ENCODE peak calls at places on chromosomes 1 and 21, in four cellular contexts. S, A, X and D are unnamed samples.

GRCh38 chr21:40717008-40717407 is 129.9 kb downstream of the DSCAM start:
- DNase-seq in S (no peak), A (no peak), X (no peak), D (no peak)

GRCh38 chr1:66402194-66402593 is 131.8 kb upstream of the SGIP1 start:
- DNase-seq in S (no peak), A (no peak), X (no peak), D (peak)

GRCh38 chr1:151823175-151823574 is 8.4 kb downstream of the RORC start:
- DNase-seq in S (no peak), A (no peak), X (no peak), D (no peak)

GRCh38 chr1:19646366-19646765 is 2.3 kb downstream of the NBL1 start:
- DNase-seq in S (no peak), A (no peak), X (no peak), D (no peak)

GRCh38 chr1:6392880-6393399 is 627 bp downstream of the ACOT7 start:
- DNase-seq in S (no peak), A (no peak), X (no peak), D (no peak)

GRCh38 chr1:119712342-119713038 is 756 bp downstream of the PHGDH start:
- DNase-seq in S (no peak), A (peak), X (no peak), D (no peak)

GRCh38 chr1:65371544-65371943 is 48.9 kb upstream of the LEPR start:
- DNase-seq in S (no peak), A (no peak), X (no peak), D (no peak)

GRCh38 chr1:161182214-161182613 is 4.9 kb upstream of the B4GALT3 start:
- DNase-seq in S (no peak), A (no peak), X (peak), D (no peak)

GRCh38 chr1:64917328-64917861 is 49.0 kb downstream of the JAK1 start:
- DNase-seq in S (no peak), A (peak), X (no peak), D (no peak)

GRCh38 chr1:41898191-41898713 is 20.5 kb downstream of the HIVEP3 start:
- DNase-seq in S (peak), A (no peak), X (peak), D (no peak)

GRCh38 chr1:1213153-1213918 is 617 bp downstream of the TNFRSF4 start:
- DNase-seq in S (no peak), A (no peak), X (peak), D (no peak)

GRCh38 chr1:93304716-93305138 is 41.0 kb upstream of the DR1 start:
- DNase-seq in S (peak), A (peak), X (peak), D (peak)

GRCh38 chr1:165187020-165187628 is 169.4 kb downstream of the LMX1A start:
- DNase-seq in S (no peak), A (no peak), X (no peak), D (no peak)

GRCh38 chr1:40383488-40384412 is 10.2 kb downstream of the SMAP2 start:
- DNase-seq in S (no peak), A (no peak), X (no peak), D (no peak)

GRCh38 chr21:37153935-37154350 is 80.9 kb downstream of the TTC3 start:
- DNase-seq in S (no peak), A (no peak), X (no peak), D (no peak)

GRCh38 chr21:45142469-45142868 is 68.1 kb downstream of the ADARB1 start:
- DNase-seq in S (no peak), A (peak), X (no peak), D (no peak)

GRCh38 chr1:223704921-223705878 is 7.1 kb upstream of the CAPN2 start:
- DNase-seq in S (no peak), A (no peak), X (no peak), D (no peak)

GRCh38 chr21:44800971-44801467 is 601 bp downstream of the UBE2G2 start:
- DNase-seq in S (no peak), A (peak), X (no peak), D (no peak)

GRCh38 chr1:24386241-24386640 is 27.3 kb downstream of the STPG1 start:
- DNase-seq in S (no peak), A (no peak), X (no peak), D (no peak)

GRCh38 chr1:172399369-172400072 is 21.0 kb upstream of the C1orf105 start:
- DNase-seq in S (no peak), A (peak), X (no peak), D (peak)

GRCh38 chr1:150162862-150163706 is 13.4 kb downstream of the PLEKHO1 start:
- DNase-seq in S (no peak), A (peak), X (no peak), D (no peak)

GRCh38 chr1:23661887-23662286 is 29.7 kb upstream of the RPL11 start:
- DNase-seq in S (no peak), A (no peak), X (no peak), D (no peak)

GRCh38 chr1:39922139-39922757 is 20.5 kb upstream of the MYCL start:
- DNase-seq in S (no peak), A (no peak), X (no peak), D (no peak)